ENCODE peak calls at places on chromosomes 2 and 18, in nine cellular contexts. One of them, this sample, is unnamed.

GRCh38 chr2:160735696-160736095 is 242.1 kb upstream of the RBMS1 start:
- DNase-seq in endothelial cell of umbilical vein: no peak
- DNase-seq in sigmoid colon: no peak
- DNase-seq in IMR-90: peak
- DNase-seq in body of pancreas: no peak
- DNase-seq in heart left ventricle: no peak
- DNase-seq in esophagus squamous epithelium: no peak
- DNase-seq in uterus: no peak
- DNase-seq in ovary: no peak
- DNase-seq in this sample: no peak

GRCh38 chr2:207141381-207141780 is 24.4 kb downstream of the KLF7 start:
- DNase-seq in uterus: no peak
- DNase-seq in body of pancreas: no peak
- DNase-seq in ovary: no peak
- DNase-seq in esophagus squamous epithelium: no peak
- DNase-seq in heart left ventricle: no peak
- DNase-seq in endothelial cell of umbilical vein: no peak
- DNase-seq in sigmoid colon: no peak
- DNase-seq in IMR-90: no peak
- DNase-seq in this sample: no peak

GRCh38 chr2:226773291-226773690 is 26.3 kb downstream of the IRS1 start:
- DNase-seq in ovary: no peak
- DNase-seq in body of pancreas: no peak
- DNase-seq in uterus: no peak
- DNase-seq in endothelial cell of umbilical vein: no peak
- DNase-seq in IMR-90: peak
- DNase-seq in heart left ventricle: no peak
- DNase-seq in sigmoid colon: no peak
- DNase-seq in esophagus squamous epithelium: no peak
- DNase-seq in this sample: no peak

GRCh38 chr2:47636176-47636575 is 146.8 kb upstream of the MSH6 start:
- DNase-seq in ovary: no peak
- DNase-seq in IMR-90: no peak
- DNase-seq in uterus: no peak
- DNase-seq in esophagus squamous epithelium: no peak
- DNase-seq in endothelial cell of umbilical vein: no peak
- DNase-seq in heart left ventricle: no peak
- DNase-seq in sigmoid colon: no peak
- DNase-seq in body of pancreas: no peak
- DNase-seq in this sample: no peak

GRCh38 chr2:80303006-80303741 is 1.4 kb downstream of the LRRTM1 start:
- DNase-seq in endothelial cell of umbilical vein: no peak
- DNase-seq in sigmoid colon: no peak
- DNase-seq in heart left ventricle: no peak
- DNase-seq in IMR-90: no peak
- DNase-seq in esophagus squamous epithelium: no peak
- DNase-seq in uterus: no peak
- DNase-seq in body of pancreas: no peak
- DNase-seq in ovary: no peak
- DNase-seq in this sample: no peak

GRCh38 chr18:12011962-12012549 is 30.7 kb downstream of the IMPA2 start:
- DNase-seq in heart left ventricle: peak
- DNase-seq in IMR-90: peak
- DNase-seq in endothelial cell of umbilical vein: no peak
- DNase-seq in sigmoid colon: no peak
- DNase-seq in esophagus squamous epithelium: no peak
- DNase-seq in ovary: no peak
- DNase-seq in body of pancreas: peak
- DNase-seq in uterus: no peak
- DNase-seq in this sample: no peak

GRCh38 chr2:64291181-64291580 is 147.0 kb upstream of the PELI1 start:
- DNase-seq in IMR-90: peak
- DNase-seq in sigmoid colon: no peak
- DNase-seq in body of pancreas: no peak
- DNase-seq in esophagus squamous epithelium: no peak
- DNase-seq in ovary: no peak
- DNase-seq in uterus: no peak
- DNase-seq in endothelial cell of umbilical vein: no peak
- DNase-seq in heart left ventricle: no peak
- DNase-seq in this sample: peak

GRCh38 chr18:9474103-9474982 is 970 bp upstream of the RALBP1 start:
- DNase-seq in IMR-90: peak
- DNase-seq in endothelial cell of umbilical vein: no peak
- DNase-seq in uterus: peak
- DNase-seq in esophagus squamous epithelium: no peak
- DNase-seq in sigmoid colon: peak
- DNase-seq in body of pancreas: peak
- DNase-seq in ovary: peak
- DNase-seq in heart left ventricle: no peak
- DNase-seq in this sample: peak

GRCh38 chr2:229642371-229642770 is 72.0 kb downstream of the DNER start:
- DNase-seq in heart left ventricle: no peak
- DNase-seq in sigmoid colon: no peak
- DNase-seq in body of pancreas: peak
- DNase-seq in IMR-90: no peak
- DNase-seq in esophagus squamous epithelium: no peak
- DNase-seq in uterus: no peak
- DNase-seq in ovary: no peak
- DNase-seq in endothelial cell of umbilical vein: no peak
- DNase-seq in this sample: peak

GRCh38 chr2:3307236-3307635 is 70.4 kb downstream of the EIPR1 start:
- DNase-seq in heart left ventricle: no peak
- DNase-seq in endothelial cell of umbilical vein: no peak
- DNase-seq in sigmoid colon: no peak
- DNase-seq in IMR-90: no peak
- DNase-seq in ovary: no peak
- DNase-seq in body of pancreas: no peak
- DNase-seq in esophagus squamous epithelium: no peak
- DNase-seq in uterus: no peak
- DNase-seq in this sample: no peak

GRCh38 chr2:164369416-164369815 is 251.9 kb downstream of the GRB14 start:
- DNase-seq in sigmoid colon: no peak
- DNase-seq in IMR-90: no peak
- DNase-seq in endothelial cell of umbilical vein: no peak
- DNase-seq in body of pancreas: no peak
- DNase-seq in heart left ventricle: no peak
- DNase-seq in ovary: no peak
- DNase-seq in esophagus squamous epithelium: no peak
- DNase-seq in uterus: no peak
- DNase-seq in this sample: no peak

GRCh38 chr18:72898870-72899840 is 31.4 kb upstream of the NETO1 start:
- DNase-seq in endothelial cell of umbilical vein: no peak
- DNase-seq in heart left ventricle: no peak
- DNase-seq in ovary: no peak
- DNase-seq in uterus: no peak
- DNase-seq in sigmoid colon: no peak
- DNase-seq in IMR-90: no peak
- DNase-seq in body of pancreas: no peak
- DNase-seq in esophagus squamous epithelium: no peak
- DNase-seq in this sample: no peak

GRCh38 chr2:130836501-130837174 is at the start of gene ARHGEF4:
- DNase-seq in uterus: no peak
- DNase-seq in sigmoid colon: no peak
- DNase-seq in esophagus squamous epithelium: no peak
- DNase-seq in endothelial cell of umbilical vein: no peak
- DNase-seq in body of pancreas: peak
- DNase-seq in ovary: no peak
- DNase-seq in heart left ventricle: no peak
- DNase-seq in IMR-90: no peak
- DNase-seq in this sample: peak

GRCh38 chr2:177212106-177212894 is at the start of gene HNRNPA3:
- DNase-seq in IMR-90: peak
- DNase-seq in esophagus squamous epithelium: peak
- DNase-seq in heart left ventricle: peak
- DNase-seq in sigmoid colon: peak
- DNase-seq in endothelial cell of umbilical vein: peak
- DNase-seq in uterus: peak
- DNase-seq in ovary: peak
- DNase-seq in body of pancreas: peak
- DNase-seq in this sample: peak
- TF ChIP-seq POLR2A in IMR-90: peak
- TF ChIP-seq POLR2A in esophagus squamous epithelium: peak
- TF ChIP-seq POLR2A in heart left ventricle: peak
- TF ChIP-seq POLR2A in sigmoid colon: peak
- TF ChIP-seq POLR2A in endothelial cell of umbilical vein: peak
- TF ChIP-seq POLR2A in uterus: peak
- TF ChIP-seq POLR2A in ovary: peak
- TF ChIP-seq POLR2A in body of pancreas: peak
- TF ChIP-seq POLR2A in this sample: peak

GRCh38 chr18:36127866-36128845 is 984 bp downstream of the SLC39A6 start:
- DNase-seq in heart left ventricle: no peak
- DNase-seq in sigmoid colon: no peak
- DNase-seq in IMR-90: peak
- DNase-seq in uterus: no peak
- DNase-seq in ovary: no peak
- DNase-seq in esophagus squamous epithelium: no peak
- DNase-seq in body of pancreas: no peak
- DNase-seq in endothelial cell of umbilical vein: peak
- DNase-seq in this sample: no peak

GRCh38 chr18:36130883-36131653 is 1.4 kb downstream of the ELP2 start:
- DNase-seq in body of pancreas: no peak
- DNase-seq in endothelial cell of umbilical vein: no peak
- DNase-seq in uterus: no peak
- DNase-seq in heart left ventricle: no peak
- DNase-seq in ovary: no peak
- DNase-seq in sigmoid colon: no peak
- DNase-seq in esophagus squamous epithelium: no peak
- DNase-seq in IMR-90: no peak
- DNase-seq in this sample: no peak

GRCh38 chr18:36128907-36129299 is 237 bp downstream of the SLC39A6 start:
- DNase-seq in uterus: no peak
- DNase-seq in IMR-90: no peak
- DNase-seq in heart left ventricle: no peak
- DNase-seq in sigmoid colon: peak
- DNase-seq in esophagus squamous epithelium: peak
- DNase-seq in endothelial cell of umbilical vein: no peak
- DNase-seq in body of pancreas: no peak
- DNase-seq in ovary: no peak
- DNase-seq in this sample: no peak

GRCh38 chr18:36130039-36130831 is 536 bp downstream of the ELP2 start:
- DNase-seq in heart left ventricle: no peak
- DNase-seq in body of pancreas: no peak
- DNase-seq in endothelial cell of umbilical vein: no peak
- DNase-seq in sigmoid colon: no peak
- DNase-seq in esophagus squamous epithelium: no peak
- DNase-seq in uterus: no peak
- DNase-seq in IMR-90: peak
- DNase-seq in ovary: no peak
- DNase-seq in this sample: no peak

DNA sequence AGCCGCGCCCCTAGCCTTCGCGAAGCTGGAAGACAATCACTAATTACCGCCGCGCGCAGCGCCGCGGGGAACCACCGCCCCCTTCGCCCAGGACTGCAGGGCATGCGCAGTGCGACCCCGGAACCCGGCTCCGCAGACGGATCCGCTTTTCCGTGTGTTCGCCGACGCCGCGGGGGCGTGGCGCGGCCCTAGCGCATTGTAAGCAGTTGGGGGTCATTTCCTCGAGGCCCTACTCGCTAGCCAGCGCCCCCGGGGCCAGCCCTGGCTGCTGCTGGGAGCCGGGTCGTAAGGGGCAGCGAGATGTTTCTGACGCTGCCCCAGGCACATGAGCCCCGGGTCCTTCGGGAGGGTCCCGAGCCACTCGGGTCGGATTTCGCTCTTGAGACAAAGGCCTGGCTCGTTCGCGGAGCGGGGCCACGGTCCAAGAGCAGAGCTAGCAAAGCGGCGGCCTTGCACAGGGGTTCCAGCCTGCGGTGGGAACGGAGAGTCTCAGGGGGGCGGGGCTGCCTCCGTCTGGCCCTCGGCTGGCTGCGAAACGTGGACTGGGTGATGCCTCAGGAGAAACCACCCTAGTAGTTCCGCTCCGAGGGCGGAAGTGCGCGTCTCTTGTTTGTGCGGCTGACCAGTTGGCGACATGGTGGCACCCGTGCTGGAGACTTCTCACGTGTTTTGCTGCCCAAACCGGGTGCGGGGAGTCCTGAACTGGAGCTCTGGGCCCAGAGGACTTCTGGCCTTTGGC is at the start of the genes ELP2 and SLC39A6:
- DNase-seq in sigmoid colon: peak
- DNase-seq in ovary: peak
- DNase-seq in heart left ventricle: peak
- DNase-seq in esophagus squamous epithelium: peak
- DNase-seq in uterus: peak
- DNase-seq in body of pancreas: peak
- DNase-seq in endothelial cell of umbilical vein: peak
- DNase-seq in IMR-90: peak
- DNase-seq in this sample: peak
- TF ChIP-seq POLR2A in sigmoid colon: peak
- TF ChIP-seq POLR2A in ovary: peak
- TF ChIP-seq POLR2A in heart left ventricle: no peak
- TF ChIP-seq POLR2A in esophagus squamous epithelium: peak
- TF ChIP-seq POLR2A in uterus: peak
- TF ChIP-seq POLR2A in body of pancreas: peak
- TF ChIP-seq POLR2A in endothelial cell of umbilical vein: peak
- TF ChIP-seq POLR2A in IMR-90: peak
- TF ChIP-seq POLR2A in this sample: peak

DNA sequence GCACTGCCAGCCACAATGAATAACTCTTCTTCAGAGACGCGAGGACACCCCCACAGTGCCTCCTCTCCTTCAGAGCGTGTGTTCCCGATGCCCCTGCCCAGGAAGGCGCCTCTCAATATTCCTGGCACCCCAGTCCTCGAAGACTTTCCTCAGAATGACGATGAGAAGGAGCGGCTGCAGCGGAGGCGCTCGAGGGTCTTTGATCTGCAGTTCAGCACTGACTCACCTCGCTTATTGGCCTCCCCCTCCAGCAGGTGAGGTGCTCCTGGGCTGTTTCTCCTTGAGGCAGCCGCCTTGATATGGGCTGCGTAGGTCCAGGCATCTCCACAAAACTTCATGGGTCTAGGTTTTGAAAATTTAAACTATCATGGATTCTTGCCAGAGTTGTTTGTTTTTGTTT is 6.1 kb downstream of the NCAPH start:
- DNase-seq in uterus: no peak
- DNase-seq in body of pancreas: no peak
- DNase-seq in endothelial cell of umbilical vein: no peak
- DNase-seq in ovary: no peak
- DNase-seq in heart left ventricle: no peak
- DNase-seq in IMR-90: no peak
- DNase-seq in sigmoid colon: no peak
- DNase-seq in esophagus squamous epithelium: no peak
- DNase-seq in this sample: no peak
- TF ChIP-seq POLR2A in uterus: no peak
- TF ChIP-seq POLR2A in body of pancreas: no peak
- TF ChIP-seq POLR2A in endothelial cell of umbilical vein: no peak
- TF ChIP-seq POLR2A in ovary: no peak
- TF ChIP-seq POLR2A in heart left ventricle: no peak
- TF ChIP-seq POLR2A in IMR-90: no peak
- TF ChIP-seq POLR2A in sigmoid colon: no peak
- TF ChIP-seq POLR2A in esophagus squamous epithelium: no peak
- TF ChIP-seq POLR2A in this sample: no peak

DNA sequence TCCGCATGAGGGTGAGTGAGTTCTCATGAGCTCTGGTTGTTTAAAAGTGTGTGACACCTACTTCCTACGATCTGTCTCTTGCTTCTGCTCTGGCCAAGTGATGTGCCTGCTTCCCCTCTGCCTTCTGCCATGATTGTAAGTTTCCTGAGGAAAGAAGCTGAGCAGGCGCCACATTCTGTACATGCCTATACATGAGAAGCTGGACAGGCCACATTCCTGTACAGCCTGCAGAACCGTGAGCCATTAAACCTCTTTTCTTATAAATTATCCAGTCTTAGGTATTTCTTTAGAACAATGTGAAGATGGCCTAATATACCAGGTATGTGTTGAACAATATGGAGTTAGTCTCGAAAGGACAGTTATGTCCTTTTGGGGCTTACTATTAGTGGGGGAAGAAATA is 281.0 kb downstream of the ALK start:
- DNase-seq in endothelial cell of umbilical vein: no peak
- DNase-seq in uterus: no peak
- DNase-seq in ovary: no peak
- DNase-seq in esophagus squamous epithelium: no peak
- DNase-seq in heart left ventricle: no peak
- DNase-seq in body of pancreas: no peak
- DNase-seq in sigmoid colon: no peak
- DNase-seq in IMR-90: no peak
- DNase-seq in this sample: no peak
- TF ChIP-seq POLR2A in endothelial cell of umbilical vein: no peak
- TF ChIP-seq POLR2A in uterus: no peak
- TF ChIP-seq POLR2A in ovary: no peak
- TF ChIP-seq POLR2A in esophagus squamous epithelium: no peak
- TF ChIP-seq POLR2A in heart left ventricle: no peak
- TF ChIP-seq POLR2A in body of pancreas: no peak
- TF ChIP-seq POLR2A in sigmoid colon: no peak
- TF ChIP-seq POLR2A in IMR-90: no peak
- TF ChIP-seq POLR2A in this sample: no peak